ENCODE peak calls at places on chromosomes 2 and 18, in six cellular contexts. One of them, this sample, is unnamed.

GRCh38 chr2:147165682-147166081 is 679.1 kb upstream of the ACVR2A start:
- DNase-seq in body of pancreas: no peak
- DNase-seq in esophagus squamous epithelium: no peak
- DNase-seq in sigmoid colon: no peak
- DNase-seq in stomach: no peak
- DNase-seq in GM12892: no peak
- DNase-seq in this sample: no peak

GRCh38 chr18:70422061-70422965 is 133.5 kb downstream of the SOCS6 start:
- DNase-seq in body of pancreas: peak
- DNase-seq in GM12892: no peak
- DNase-seq in esophagus squamous epithelium: no peak
- DNase-seq in sigmoid colon: peak
- DNase-seq in stomach: peak
- DNase-seq in this sample: no peak

GRCh38 chr2:119483896-119484718 is 40.2 kb downstream of the SCTR start:
- DNase-seq in body of pancreas: no peak
- DNase-seq in stomach: no peak
- DNase-seq in sigmoid colon: no peak
- DNase-seq in GM12892: no peak
- DNase-seq in esophagus squamous epithelium: no peak
- DNase-seq in this sample: no peak

GRCh38 chr2:71166812-71167211 is 36.4 kb downstream of the MPHOSPH10 start:
- DNase-seq in esophagus squamous epithelium: no peak
- DNase-seq in sigmoid colon: no peak
- DNase-seq in body of pancreas: no peak
- DNase-seq in stomach: no peak
- DNase-seq in GM12892: no peak
- DNase-seq in this sample: no peak

GRCh38 chr18:43719264-43719795 is 442.0 kb upstream of the SYT4 start:
- DNase-seq in body of pancreas: no peak
- DNase-seq in GM12892: no peak
- DNase-seq in stomach: no peak
- DNase-seq in esophagus squamous epithelium: no peak
- DNase-seq in sigmoid colon: no peak
- DNase-seq in this sample: no peak

GRCh38 chr2:3563521-3563976 is 5.4 kb upstream of the RNASEH1 start:
- DNase-seq in esophagus squamous epithelium: no peak
- DNase-seq in body of pancreas: no peak
- DNase-seq in sigmoid colon: no peak
- DNase-seq in GM12892: peak
- DNase-seq in stomach: no peak
- DNase-seq in this sample: peak

GRCh38 chr2:108444941-108445840 is 3.8 kb upstream of the GCC2 start:
- DNase-seq in GM12892: no peak
- DNase-seq in sigmoid colon: no peak
- DNase-seq in esophagus squamous epithelium: no peak
- DNase-seq in body of pancreas: no peak
- DNase-seq in stomach: no peak
- DNase-seq in this sample: peak

GRCh38 chr18:10421859-10422258 is 32.6 kb upstream of the APCDD1 start:
- DNase-seq in esophagus squamous epithelium: no peak
- DNase-seq in stomach: no peak
- DNase-seq in GM12892: no peak
- DNase-seq in sigmoid colon: no peak
- DNase-seq in body of pancreas: no peak
- DNase-seq in this sample: no peak

GRCh38 chr2:238585836-238586821 is 159.4 kb downstream of the ASB1 start:
- DNase-seq in body of pancreas: no peak
- DNase-seq in sigmoid colon: peak
- DNase-seq in GM12892: no peak
- DNase-seq in stomach: peak
- DNase-seq in esophagus squamous epithelium: no peak
- DNase-seq in this sample: no peak

GRCh38 chr2:18412980-18413793 is 147.3 kb downstream of the RDH14 start:
- DNase-seq in sigmoid colon: no peak
- DNase-seq in stomach: no peak
- DNase-seq in body of pancreas: no peak
- DNase-seq in esophagus squamous epithelium: no peak
- DNase-seq in GM12892: no peak
- DNase-seq in this sample: no peak

GRCh38 chr2:153808675-153809074 is 63.0 kb upstream of the GALNT13 start:
- DNase-seq in GM12892: no peak
- DNase-seq in esophagus squamous epithelium: no peak
- DNase-seq in sigmoid colon: no peak
- DNase-seq in stomach: no peak
- DNase-seq in body of pancreas: no peak
- DNase-seq in this sample: no peak

GRCh38 chr2:60517441-60517840 is 36.0 kb downstream of the BCL11A start:
- DNase-seq in sigmoid colon: peak
- DNase-seq in body of pancreas: no peak
- DNase-seq in stomach: no peak
- DNase-seq in GM12892: no peak
- DNase-seq in esophagus squamous epithelium: no peak
- DNase-seq in this sample: no peak

GRCh38 chr2:170885130-170885791 is 43.8 kb upstream of the GORASP2 start:
- DNase-seq in stomach: no peak
- DNase-seq in sigmoid colon: no peak
- DNase-seq in GM12892: no peak
- DNase-seq in body of pancreas: no peak
- DNase-seq in esophagus squamous epithelium: no peak
- DNase-seq in this sample: no peak

GRCh38 chr2:137467246-137467862 is 496.9 kb upstream of the HNMT start:
- DNase-seq in body of pancreas: peak
- DNase-seq in GM12892: no peak
- DNase-seq in stomach: no peak
- DNase-seq in sigmoid colon: no peak
- DNase-seq in esophagus squamous epithelium: no peak
- DNase-seq in this sample: peak

GRCh38 chr18:76388891-76389423 is 106.1 kb downstream of the ZNF516 start:
- DNase-seq in sigmoid colon: peak
- DNase-seq in GM12892: no peak
- DNase-seq in esophagus squamous epithelium: no peak
- DNase-seq in stomach: peak
- DNase-seq in body of pancreas: peak
- DNase-seq in this sample: no peak

GRCh38 chr2:185318271-185318724 is 420.3 kb upstream of the FSIP2 start:
- DNase-seq in esophagus squamous epithelium: no peak
- DNase-seq in sigmoid colon: no peak
- DNase-seq in GM12892: no peak
- DNase-seq in body of pancreas: no peak
- DNase-seq in stomach: no peak
- DNase-seq in this sample: no peak

GRCh38 chr2:214393796-214394195 is 17.1 kb upstream of the VWC2L start:
- DNase-seq in stomach: no peak
- DNase-seq in esophagus squamous epithelium: no peak
- DNase-seq in GM12892: no peak
- DNase-seq in sigmoid colon: no peak
- DNase-seq in body of pancreas: no peak
- DNase-seq in this sample: no peak

GRCh38 chr2:216694201-216694825 is 1.0 kb downstream of the IGFBP5 start:
- DNase-seq in sigmoid colon: peak
- DNase-seq in esophagus squamous epithelium: no peak
- DNase-seq in GM12892: no peak
- DNase-seq in stomach: peak
- DNase-seq in body of pancreas: peak
- DNase-seq in this sample: peak

GRCh38 chr18:58361212-58361611 is 267.7 kb downstream of the ALPK2 start:
- DNase-seq in stomach: no peak
- DNase-seq in body of pancreas: no peak
- DNase-seq in sigmoid colon: no peak
- DNase-seq in esophagus squamous epithelium: no peak
- DNase-seq in GM12892: no peak
- DNase-seq in this sample: no peak
- TF ChIP-seq POLR2A in stomach: no peak
- TF ChIP-seq POLR2A in body of pancreas: no peak
- TF ChIP-seq POLR2A in sigmoid colon: no peak
- TF ChIP-seq POLR2A in esophagus squamous epithelium: no peak
- TF ChIP-seq POLR2A in GM12892: no peak
- TF ChIP-seq POLR2A in this sample: no peak

GRCh38 chr2:158457826-158458616 is 1.3 kb downstream of the PKP4 start:
- DNase-seq in body of pancreas: peak
- DNase-seq in esophagus squamous epithelium: no peak
- DNase-seq in sigmoid colon: peak
- DNase-seq in stomach: peak
- DNase-seq in GM12892: peak
- DNase-seq in this sample: peak
- TF ChIP-seq POLR2A in body of pancreas: peak
- TF ChIP-seq POLR2A in esophagus squamous epithelium: no peak
- TF ChIP-seq POLR2A in sigmoid colon: peak
- TF ChIP-seq POLR2A in stomach: peak
- TF ChIP-seq POLR2A in GM12892: no peak
- TF ChIP-seq POLR2A in this sample: no peak

GRCh38 chr18:32093106-32093511 is 1.4 kb downstream of the RNF138 start:
- DNase-seq in sigmoid colon: peak
- DNase-seq in esophagus squamous epithelium: peak
- DNase-seq in stomach: peak
- DNase-seq in GM12892: peak
- DNase-seq in body of pancreas: peak
- DNase-seq in this sample: peak

GRCh38 chr18:32091724-32092421 is at the start of gene RNF138:
- DNase-seq in esophagus squamous epithelium: peak
- DNase-seq in body of pancreas: peak
- DNase-seq in stomach: peak
- DNase-seq in sigmoid colon: peak
- DNase-seq in GM12892: peak
- DNase-seq in this sample: peak

GRCh38 chr18:32093523-32093922 is 1.8 kb downstream of the RNF138 start:
- DNase-seq in body of pancreas: no peak
- DNase-seq in stomach: no peak
- DNase-seq in GM12892: peak
- DNase-seq in sigmoid colon: no peak
- DNase-seq in esophagus squamous epithelium: no peak
- DNase-seq in this sample: peak

GRCh38 chr18:32091325-32091723 is 350 bp upstream of the RNF138 start:
- DNase-seq in esophagus squamous epithelium: no peak
- DNase-seq in body of pancreas: no peak
- DNase-seq in stomach: no peak
- DNase-seq in sigmoid colon: no peak
- DNase-seq in GM12892: no peak
- DNase-seq in this sample: no peak

GRCh38 chr18:32092422-32093105 is 890 bp downstream of the RNF138 start:
- DNase-seq in GM12892: peak
- DNase-seq in esophagus squamous epithelium: peak
- DNase-seq in body of pancreas: peak
- DNase-seq in stomach: peak
- DNase-seq in sigmoid colon: peak
- DNase-seq in this sample: peak
- TF ChIP-seq POLR2A in GM12892: peak
- TF ChIP-seq POLR2A in esophagus squamous epithelium: no peak
- TF ChIP-seq POLR2A in body of pancreas: peak
- TF ChIP-seq POLR2A in stomach: peak
- TF ChIP-seq POLR2A in sigmoid colon: peak
- TF ChIP-seq POLR2A in this sample: peak

DNA sequence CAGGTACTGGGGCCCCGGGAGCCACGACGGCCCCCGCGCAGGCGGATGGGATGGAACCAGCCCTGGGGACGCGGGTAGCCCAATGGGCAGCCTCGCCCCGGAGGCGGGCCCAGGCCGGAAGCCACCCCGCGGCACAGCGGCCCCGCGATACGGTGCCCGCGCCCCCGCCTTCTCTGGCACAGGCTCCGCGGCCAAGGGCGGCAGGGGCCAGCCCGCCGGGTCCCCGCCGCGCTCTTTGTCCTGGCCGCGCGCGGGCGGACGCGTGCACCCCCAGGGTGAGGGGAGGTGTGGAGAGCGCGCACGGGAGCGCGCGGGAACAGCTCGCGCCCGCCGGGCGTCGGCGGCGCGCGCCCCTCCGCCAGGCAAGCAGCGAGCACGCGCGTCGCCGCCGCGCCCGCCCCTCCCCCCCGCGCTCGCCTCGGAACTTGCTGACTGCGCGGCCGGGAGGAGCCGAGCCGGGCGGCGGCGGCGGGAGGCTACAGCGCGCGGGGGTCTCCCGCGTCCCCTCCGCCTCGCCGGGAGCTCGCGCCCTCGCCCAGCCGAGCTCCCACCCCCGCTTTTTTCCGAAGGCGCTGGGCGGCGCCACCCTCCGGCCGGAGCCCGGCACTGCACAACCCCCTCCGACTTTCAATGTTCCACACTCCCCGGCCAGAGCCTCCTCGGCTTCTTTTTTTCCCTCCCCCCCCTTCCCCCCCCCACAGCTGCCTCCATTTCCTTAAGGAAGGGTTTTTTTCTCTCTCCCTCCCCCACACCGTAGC is at the start of gene UBE2E3:
- DNase-seq in esophagus squamous epithelium: peak
- DNase-seq in body of pancreas: peak
- DNase-seq in stomach: peak
- DNase-seq in sigmoid colon: peak
- DNase-seq in GM12892: peak
- DNase-seq in this sample: peak
- TF ChIP-seq POLR2A in esophagus squamous epithelium: no peak
- TF ChIP-seq POLR2A in body of pancreas: peak
- TF ChIP-seq POLR2A in stomach: no peak
- TF ChIP-seq POLR2A in sigmoid colon: no peak
- TF ChIP-seq POLR2A in GM12892: peak
- TF ChIP-seq POLR2A in this sample: peak

GRCh38 chr2:236968101-236968886 is 117.4 kb upstream of the COPS8 start:
- DNase-seq in esophagus squamous epithelium: no peak
- DNase-seq in body of pancreas: no peak
- DNase-seq in stomach: peak
- DNase-seq in sigmoid colon: no peak
- DNase-seq in GM12892: no peak
- DNase-seq in this sample: no peak
- TF ChIP-seq POLR2A in esophagus squamous epithelium: no peak
- TF ChIP-seq POLR2A in body of pancreas: no peak
- TF ChIP-seq POLR2A in stomach: no peak
- TF ChIP-seq POLR2A in sigmoid colon: no peak
- TF ChIP-seq POLR2A in GM12892: no peak
- TF ChIP-seq POLR2A in this sample: no peak

DNA sequence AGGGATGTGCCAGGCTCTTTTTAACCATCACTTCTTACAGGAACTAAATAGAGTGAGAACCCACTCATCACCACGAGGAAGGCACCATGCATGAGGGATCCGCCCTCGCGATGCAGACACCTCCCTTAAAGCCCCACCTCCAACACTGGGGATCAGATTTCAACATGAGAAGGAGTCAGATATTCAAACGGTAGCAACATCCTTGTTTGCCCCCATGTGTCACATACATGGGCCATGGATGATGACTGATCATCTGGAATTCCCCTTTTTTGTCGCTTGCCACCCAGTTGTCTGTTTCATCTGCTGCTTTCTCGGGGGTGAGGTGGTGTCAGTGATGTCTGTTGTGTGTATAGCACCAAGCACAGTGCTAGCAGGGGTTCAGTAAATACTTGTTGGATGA is 57.9 kb downstream of the NCK2 start:
- DNase-seq in esophagus squamous epithelium: no peak
- DNase-seq in GM12892: no peak
- DNase-seq in sigmoid colon: no peak
- DNase-seq in body of pancreas: no peak
- DNase-seq in stomach: no peak
- DNase-seq in this sample: no peak
- TF ChIP-seq POLR2A in esophagus squamous epithelium: no peak
- TF ChIP-seq POLR2A in GM12892: peak
- TF ChIP-seq POLR2A in sigmoid colon: no peak
- TF ChIP-seq POLR2A in body of pancreas: no peak
- TF ChIP-seq POLR2A in stomach: no peak
- TF ChIP-seq POLR2A in this sample: no peak

This sample was measured in erythroblast.